ENCODE peak calls at places on chromosomes 12 and 14, in ten cellular contexts. R is RWPE1, M is left ventricle myocardium inferior, V is brain microvascular endothelial cell, I is right atrium auricular region, G is glutamatergic neuron, C is heart right ventricle, J is natural killer cell, F is endothelial cell, U is ascending aorta. P is an unnamed sample.

GRCh38 chr12:128617304-128617833 is 206.4 kb downstream of the SLC15A4 start:
- DNase-seq in G (no peak), F (no peak), V (no peak), I (no peak), R (no peak), U (no peak), J (no peak), M (no peak), C (no peak), P (no peak)

GRCh38 chr12:34386016-34386415 is 363.7 kb downstream of the ALG10 start:
- DNase-seq in G (no peak), U (no peak), R (no peak), J (no peak), M (no peak), C (no peak), I (no peak), V (no peak), F (no peak), P (no peak)

GRCh38 chr12:89354630-89354931 is 2.3 kb upstream of the DUSP6 start:
- DNase-seq in M (no peak), G (peak), C (no peak), U (no peak), J (no peak), R (no peak), I (no peak), V (no peak), F (no peak), P (no peak)

GRCh38 chr12:101794574-101794973 is 36.2 kb downstream of the GNPTAB start:
- DNase-seq in U (no peak), F (no peak), V (no peak), M (no peak), G (no peak), J (no peak), C (no peak), R (no peak), I (no peak), P (no peak)

GRCh38 chr12:42617622-42618021 is 28.1 kb upstream of the PRICKLE1 start:
- DNase-seq in F (no peak), I (no peak), U (no peak), R (no peak), G (no peak), M (no peak), J (no peak), V (no peak), C (no peak), P (no peak)

GRCh38 chr12:21656931-21657335 is 709 bp downstream of the LDHB start:
- DNase-seq in G (peak), R (peak), J (no peak), U (no peak), F (peak), I (no peak), C (no peak), V (peak), M (peak), P (peak)

GRCh38 chr12:9047105-9047504 is 57.8 kb downstream of the KLRG1 start:
- DNase-seq in M (no peak), V (no peak), F (no peak), R (peak), G (no peak), U (no peak), J (no peak), I (no peak), C (no peak), P (no peak)

GRCh38 chr12:64010069-64010686 is 165.7 kb downstream of the SRGAP1 start:
- DNase-seq in I (no peak), V (peak), M (no peak), F (no peak), C (no peak), G (no peak), U (no peak), R (no peak), J (no peak), P (peak)

GRCh38 chr12:26617513-26617912 is 215.5 kb downstream of the ITPR2 start:
- DNase-seq in R (no peak), G (no peak), V (no peak), C (no peak), J (no peak), F (no peak), U (no peak), I (no peak), M (no peak), P (no peak)

GRCh38 chr12:106248849-106249371 is 1.1 kb upstream of the CKAP4 start:
- DNase-seq in V (peak), J (no peak), G (no peak), U (no peak), C (no peak), F (no peak), R (no peak), M (no peak), I (peak), P (no peak)

GRCh38 chr12:121697093-121697698 is 15.4 kb upstream of the TMEM120B start:
- DNase-seq in M (no peak), C (no peak), J (no peak), V (no peak), G (no peak), R (peak), U (no peak), I (no peak), F (peak), P (peak)

GRCh38 chr12:131351319-131352028 is 359.4 kb upstream of the SFSWAP start:
- DNase-seq in I (no peak), R (peak), M (no peak), F (no peak), V (no peak), C (no peak), G (no peak), J (no peak), U (no peak), P (no peak)

GRCh38 chr12:24822121-24822899 is 126.6 kb downstream of the BCAT1 start:
- DNase-seq in F (no peak), U (no peak), I (no peak), V (peak), J (no peak), G (no peak), C (no peak), R (no peak), M (no peak), P (peak)

GRCh38 chr12:103208006-103208405 is 250.5 kb downstream of the ASCL1 start:
- DNase-seq in M (no peak), C (no peak), U (no peak), J (no peak), I (no peak), G (no peak), R (no peak), F (no peak), V (no peak), P (no peak)

GRCh38 chr14:69204753-69205152 is 13.5 kb downstream of the EXD2 start:
- DNase-seq in F (no peak), R (peak), C (no peak), G (no peak), J (no peak), V (no peak), I (no peak), M (no peak), U (no peak), P (no peak)

GRCh38 chr12:104792570-104792969 is 165.5 kb downstream of the SLC41A2 start:
- DNase-seq in R (peak), G (no peak), M (no peak), J (no peak), F (no peak), I (peak), V (peak), C (no peak), U (peak), P (peak)

GRCh38 chr14:45181806-45182205 is 46.1 kb downstream of the FANCM start:
- DNase-seq in G (no peak), J (no peak), C (no peak), I (no peak), F (no peak), V (no peak), R (no peak), U (no peak), M (no peak), P (no peak)

GRCh38 chr12:67457799-67458680 is 188.9 kb downstream of the CAND1 start:
- DNase-seq in J (no peak), I (no peak), C (no peak), R (no peak), M (no peak), F (no peak), U (no peak), V (no peak), G (no peak), P (peak)

GRCh38 chr14:101171650-101172049 is 268.1 kb upstream of the RTL1 start:
- DNase-seq in F (no peak), G (no peak), J (no peak), R (no peak), I (no peak), M (no peak), C (no peak), V (no peak), U (no peak), P (no peak)
- TF ChIP-seq CTCF in F (no peak), G (no peak), J (no peak), R (no peak), I (no peak), M (no peak), C (no peak), V (no peak), U (no peak), P (no peak)

DNA sequence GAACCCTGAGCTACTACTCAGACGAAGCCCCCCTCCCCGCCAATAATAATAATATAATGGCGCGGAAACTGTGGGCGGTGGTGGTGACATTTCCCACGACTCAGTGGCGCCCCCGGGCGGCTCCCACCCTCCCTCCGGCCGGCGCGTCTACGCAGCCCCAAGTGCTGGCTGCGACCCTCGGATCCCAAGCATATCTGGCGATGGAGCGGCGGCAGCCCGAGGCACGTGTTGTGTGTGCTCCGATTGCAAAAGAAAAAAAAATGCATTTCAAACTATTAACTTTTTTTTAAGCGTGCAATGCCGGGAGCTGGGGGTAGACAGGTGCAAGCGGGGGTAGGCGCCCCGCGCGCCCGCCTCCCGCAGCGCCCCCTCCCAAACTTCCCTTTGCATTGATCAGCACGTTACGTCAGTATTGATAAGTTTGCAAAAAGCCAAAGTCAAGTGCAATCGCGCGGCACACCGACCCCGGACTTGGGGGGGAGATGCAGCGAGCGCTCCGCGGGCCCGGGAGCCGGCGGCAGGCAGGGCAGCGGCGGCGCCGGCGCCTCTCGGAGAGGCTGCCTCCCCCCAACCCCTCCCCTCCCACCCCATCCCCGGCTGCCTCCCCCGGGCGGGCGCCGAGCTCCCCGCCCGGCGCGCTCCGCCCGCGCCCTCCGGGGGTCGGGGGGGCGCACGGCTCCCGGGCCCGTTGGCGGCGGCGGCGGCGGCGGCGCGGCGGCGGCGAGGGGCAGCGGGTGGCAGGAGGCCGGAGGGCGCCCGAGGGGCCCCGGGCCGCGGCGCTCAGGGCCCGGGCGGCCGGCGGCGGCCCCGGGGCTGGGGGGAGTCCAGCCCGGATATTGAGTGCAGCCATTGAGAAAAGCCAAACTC is 113.1 kb upstream of the MYL2 start:
- DNase-seq in R (no peak), U (no peak), M (no peak), G (peak), I (no peak), J (no peak), V (no peak), F (peak), C (no peak), P (peak)
- TF ChIP-seq CTCF in R (peak), U (no peak), M (peak), G (peak), I (no peak), J (no peak), V (peak), F (peak), C (peak), P (no peak)

GRCh38 chr14:104776481-104776880 is 19.1 kb downstream of the AKT1 start:
- DNase-seq in J (no peak), M (no peak), R (no peak), U (no peak), G (no peak), V (no peak), C (no peak), I (no peak), F (no peak), P (no peak)

GRCh38 chr14:104777808-104778249 is 17.7 kb downstream of the AKT1 start:
- DNase-seq in M (no peak), I (no peak), G (no peak), R (no peak), J (no peak), C (no peak), V (no peak), U (no peak), F (no peak), P (no peak)

GRCh38 chr14:104775073-104775489 is 20.5 kb downstream of the AKT1 start:
- DNase-seq in M (no peak), V (no peak), R (no peak), F (no peak), U (no peak), G (no peak), I (no peak), C (no peak), J (no peak), P (no peak)

GRCh38 chr14:104778694-104779331 is 16.7 kb downstream of the AKT1 start:
- DNase-seq in M (no peak), R (no peak), J (no peak), G (no peak), V (no peak), U (no peak), I (no peak), F (no peak), C (no peak), P (no peak)

DNA sequence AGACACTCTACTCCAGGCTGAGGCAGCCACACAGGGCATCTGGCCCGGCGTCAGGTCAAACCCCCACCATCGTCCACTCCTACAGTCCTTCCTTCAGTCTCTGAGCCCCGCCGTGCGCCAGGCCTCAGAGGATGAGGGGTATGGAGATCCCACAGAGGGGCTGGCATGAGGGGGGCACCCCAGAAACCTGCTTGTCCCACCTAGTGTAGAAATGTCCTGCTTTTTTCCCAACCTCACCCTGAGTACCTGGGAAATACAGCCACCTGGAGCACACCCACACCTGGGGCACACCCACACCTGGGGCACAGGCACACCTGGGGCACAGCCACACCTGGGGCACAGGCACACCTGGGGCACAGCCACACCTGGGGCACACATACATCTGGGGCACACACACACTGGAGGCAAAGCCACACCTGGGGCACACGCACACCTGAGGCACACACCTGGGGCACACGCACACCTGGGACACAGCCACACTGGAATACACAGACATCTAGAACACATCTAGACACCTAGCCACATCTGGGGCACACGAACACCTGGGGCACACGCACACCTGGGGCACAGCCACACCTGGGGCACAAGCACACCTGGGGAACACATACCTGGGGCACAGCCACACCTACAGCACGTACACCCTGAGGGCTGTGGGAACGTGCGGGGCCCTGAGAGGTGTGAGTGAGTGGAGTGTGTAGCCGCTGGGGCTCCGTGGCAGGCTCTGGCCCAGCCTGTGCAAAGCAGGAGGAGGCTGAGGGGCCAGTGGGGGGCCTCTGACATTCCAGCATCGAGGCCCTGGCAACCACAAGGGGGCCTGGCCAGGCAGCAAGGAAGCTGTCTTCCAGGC is 18.4 kb downstream of the AKT1 start:
- DNase-seq in J (no peak), R (no peak), F (no peak), M (no peak), I (no peak), G (no peak), C (no peak), U (no peak), V (no peak), P (peak)
- TF ChIP-seq CTCF in J (no peak), R (no peak), F (no peak), M (no peak), I (no peak), G (no peak), C (no peak), U (no peak), V (peak), P (no peak)

GRCh38 chr14:57987051-57987450 is 121.2 kb upstream of the SLC35F4 start:
- DNase-seq in J (no peak), F (no peak), I (no peak), U (no peak), M (no peak), C (no peak), V (no peak), R (no peak), G (no peak), P (no peak)
- TF ChIP-seq CTCF in J (no peak), F (no peak), I (no peak), U (no peak), M (no peak), C (no peak), V (no peak), R (no peak), G (no peak), P (no peak)

GRCh38 chr12:57813971-57814771 is 4.4 kb downstream of the AVIL start:
- DNase-seq in M (no peak), R (no peak), G (no peak), C (no peak), V (no peak), J (no peak), U (no peak), F (no peak), I (no peak), P (no peak)
- TF ChIP-seq CTCF in M (no peak), R (no peak), G (no peak), C (no peak), V (peak), J (no peak), U (peak), F (no peak), I (no peak), P (peak)

GRCh38 chr14:26730929-26731618 is 133.2 kb upstream of the NOVA1 start:
- DNase-seq in F (peak), J (no peak), U (no peak), M (no peak), R (peak), V (no peak), G (peak), I (no peak), C (no peak), P (peak)
- TF ChIP-seq CTCF in F (peak), J (no peak), U (peak), M (peak), R (peak), V (peak), G (peak), I (no peak), C (peak), P (peak)

P was measured in cardiac muscle cell.